ENCODE peak calls at places on chromosome 10, in five cellular contexts. H, B, F, G and P are unnamed samples.

GRCh38 chr10:116947838-116948529 is 57.0 kb downstream of the SHTN1 start:
- DNase-seq in G (no peak), B (peak; percentile 21), F (no peak), H (no peak), P (peak; percentile 52)

GRCh38 chr10:69065406-69066361 is 22.2 kb upstream of the SRGN start:
- DNase-seq in F (no peak), H (peak; percentile 75), B (no peak), G (peak; percentile 70), P (no peak)

GRCh38 chr10:88897019-88897853 is 17.2 kb downstream of the STAMBPL1 start:
- DNase-seq in H (no peak), B (no peak), G (no peak), F (peak; percentile 29), P (no peak)

GRCh38 chr10:68594405-68594804 is 34.3 kb downstream of the TET1 start:
- DNase-seq in G (no peak), F (no peak), H (no peak), B (no peak), P (no peak)

GRCh38 chr10:23203369-23204325 is 11.5 kb downstream of the PTF1A start:
- DNase-seq in G (no peak), F (no peak), B (no peak), H (no peak), P (no peak)

GRCh38 chr10:101559596-101560292 is 28.3 kb downstream of the POLL start:
- DNase-seq in B (no peak), G (no peak), H (no peak), F (no peak), P (no peak)

GRCh38 chr10:62903828-62904227 is 87.7 kb upstream of the EGR2 start:
- DNase-seq in F (no peak), H (no peak), B (no peak), G (no peak), P (no peak)

GRCh38 chr10:112952282-112952991 is 2.4 kb downstream of the TCF7L2 start:
- DNase-seq in G (no peak), F (no peak), H (no peak), B (no peak), P (no peak)

GRCh38 chr10:4867520-4868356 is 41.7 kb downstream of the AKR1E2 start:
- DNase-seq in H (no peak), B (no peak), F (no peak), G (no peak), P (peak; percentile 71)

GRCh38 chr10:3398825-3399646 is 226.5 kb upstream of the PITRM1 start:
- DNase-seq in F (no peak), B (no peak), H (no peak), G (no peak), P (no peak)

GRCh38 chr10:119817991-119818888 is 54.4 kb downstream of the MCMBP start:
- DNase-seq in B (peak; percentile 92), G (no peak), H (no peak), F (no peak), P (no peak)

GRCh38 chr10:14397069-14397468 is 66.3 kb upstream of the FRMD4A start:
- DNase-seq in F (no peak), H (peak; percentile 28), G (no peak), B (no peak), P (peak; percentile 19)

GRCh38 chr10:121961456-121961855 is 13.6 kb downstream of the NSMCE4A start:
- DNase-seq in G (no peak), H (no peak), F (no peak), B (no peak), P (no peak)

GRCh38 chr10:133165556-133166503 is 5.8 kb downstream of the KNDC1 start:
- DNase-seq in G (no peak), H (no peak), F (no peak), B (no peak), P (no peak)

GRCh38 chr10:108783897-108784296 is 1139.4 kb downstream of the XPNPEP1 start:
- DNase-seq in G (peak; percentile 59), F (peak; percentile 29), B (peak; percentile 5), H (no peak), P (no peak)